ENCODE peak calls at places on chromosomes 7 and 10, in four cellular contexts. One of them, this sample, is unnamed.

GRCh38 chr10:132990684-132991545 is 48.5 kb upstream of the CFAP46 start:
- DNase-seq in fibroblast of mammary gland: no peak
- DNase-seq in coronary artery: no peak
- DNase-seq in CD8-positive, alpha-beta T cell: no peak
- DNase-seq in this sample: no peak

GRCh38 chr10:3524086-3524960 is 260.7 kb downstream of the KLF6 start:
- DNase-seq in fibroblast of mammary gland: peak
- DNase-seq in coronary artery: no peak
- DNase-seq in CD8-positive, alpha-beta T cell: no peak
- DNase-seq in this sample: no peak

GRCh38 chr10:567869-568268 is 121.6 kb downstream of the DIP2C start:
- DNase-seq in fibroblast of mammary gland: no peak
- DNase-seq in coronary artery: no peak
- DNase-seq in CD8-positive, alpha-beta T cell: no peak
- DNase-seq in this sample: no peak

GRCh38 chr10:45421231-45422097 is 47.4 kb downstream of the ALOX5 start:
- DNase-seq in fibroblast of mammary gland: no peak
- DNase-seq in coronary artery: peak
- DNase-seq in CD8-positive, alpha-beta T cell: peak
- DNase-seq in this sample: no peak

GRCh38 chr10:132938472-132939329 is 3.7 kb downstream of the CFAP46 start:
- DNase-seq in fibroblast of mammary gland: no peak
- DNase-seq in coronary artery: no peak
- DNase-seq in CD8-positive, alpha-beta T cell: no peak
- DNase-seq in this sample: no peak

GRCh38 chr7:44541-44896 is 147.9 kb upstream of the FAM20C start:
- DNase-seq in fibroblast of mammary gland: no peak
- DNase-seq in coronary artery: no peak
- DNase-seq in CD8-positive, alpha-beta T cell: no peak
- DNase-seq in this sample: no peak

GRCh38 chr10:734481-734880 is 45.0 kb upstream of the DIP2C start:
- DNase-seq in fibroblast of mammary gland: peak
- DNase-seq in coronary artery: no peak
- DNase-seq in CD8-positive, alpha-beta T cell: no peak
- DNase-seq in this sample: no peak

GRCh38 chr7:95246935-95247370 is 77.4 kb downstream of the PON1 start:
- DNase-seq in fibroblast of mammary gland: peak
- DNase-seq in coronary artery: no peak
- DNase-seq in CD8-positive, alpha-beta T cell: peak
- DNase-seq in this sample: peak

GRCh38 chr7:150788474-150789269 is 11.5 kb downstream of the TMEM176B start:
- DNase-seq in fibroblast of mammary gland: peak
- DNase-seq in coronary artery: no peak
- DNase-seq in CD8-positive, alpha-beta T cell: no peak
- DNase-seq in this sample: no peak

GRCh38 chr7:65892169-65892568 is 19.3 kb downstream of the VKORC1L1 start:
- DNase-seq in fibroblast of mammary gland: no peak
- DNase-seq in coronary artery: no peak
- DNase-seq in CD8-positive, alpha-beta T cell: no peak
- DNase-seq in this sample: no peak

GRCh38 chr7:130277763-130278643 is 11.3 kb downstream of the CPA2 start:
- DNase-seq in fibroblast of mammary gland: peak
- DNase-seq in coronary artery: no peak
- DNase-seq in CD8-positive, alpha-beta T cell: no peak
- DNase-seq in this sample: peak

GRCh38 chr10:59027975-59028640 is 148.3 kb upstream of the PHYHIPL start:
- DNase-seq in fibroblast of mammary gland: peak
- DNase-seq in coronary artery: no peak
- DNase-seq in CD8-positive, alpha-beta T cell: no peak
- DNase-seq in this sample: peak

GRCh38 chr7:11706666-11707605 is 125.1 kb downstream of the THSD7A start:
- DNase-seq in fibroblast of mammary gland: peak
- DNase-seq in coronary artery: no peak
- DNase-seq in CD8-positive, alpha-beta T cell: no peak
- DNase-seq in this sample: no peak

GRCh38 chr10:132452216-132452650 is 55.2 kb downstream of the PWWP2B start:
- DNase-seq in fibroblast of mammary gland: no peak
- DNase-seq in coronary artery: no peak
- DNase-seq in CD8-positive, alpha-beta T cell: no peak
- DNase-seq in this sample: no peak

GRCh38 chr7:144791488-144791887 is 44.4 kb downstream of the TPK1 start:
- DNase-seq in fibroblast of mammary gland: no peak
- DNase-seq in coronary artery: no peak
- DNase-seq in CD8-positive, alpha-beta T cell: no peak
- DNase-seq in this sample: no peak

GRCh38 chr7:97104719-97105129 is 12.8 kb upstream of the SDHAF3 start:
- DNase-seq in fibroblast of mammary gland: peak
- DNase-seq in coronary artery: peak
- DNase-seq in CD8-positive, alpha-beta T cell: peak
- DNase-seq in this sample: peak

GRCh38 chr7:91352091-91352490 is 87.9 kb downstream of the FZD1 start:
- DNase-seq in fibroblast of mammary gland: no peak
- DNase-seq in coronary artery: no peak
- DNase-seq in CD8-positive, alpha-beta T cell: no peak
- DNase-seq in this sample: no peak

GRCh38 chr10:111087331-111087756 is 10.5 kb downstream of the ADRA2A start:
- DNase-seq in fibroblast of mammary gland: no peak
- DNase-seq in coronary artery: peak
- DNase-seq in CD8-positive, alpha-beta T cell: no peak
- DNase-seq in this sample: no peak

GRCh38 chr7:127819975-127820778 is 168.2 kb downstream of the SND1 start:
- DNase-seq in fibroblast of mammary gland: peak
- DNase-seq in coronary artery: no peak
- DNase-seq in CD8-positive, alpha-beta T cell: no peak
- DNase-seq in this sample: peak

GRCh38 chr7:36116347-36117200 is 36.5 kb upstream of the EEPD1 start:
- DNase-seq in fibroblast of mammary gland: peak
- DNase-seq in coronary artery: no peak
- DNase-seq in CD8-positive, alpha-beta T cell: no peak
- DNase-seq in this sample: peak

GRCh38 chr7:57400531-57401155 is 49.3 kb upstream of the ZNF716 start:
- DNase-seq in fibroblast of mammary gland: no peak
- DNase-seq in coronary artery: no peak
- DNase-seq in CD8-positive, alpha-beta T cell: no peak
- DNase-seq in this sample: no peak

GRCh38 chr10:69483988-69484387 is 32.7 kb downstream of the TSPAN15 start:
- DNase-seq in fibroblast of mammary gland: peak
- DNase-seq in coronary artery: no peak
- DNase-seq in CD8-positive, alpha-beta T cell: no peak
- DNase-seq in this sample: peak

GRCh38 chr7:47350425-47350824 is 231.5 kb downstream of the TNS3 start:
- DNase-seq in fibroblast of mammary gland: no peak
- DNase-seq in coronary artery: no peak
- DNase-seq in CD8-positive, alpha-beta T cell: no peak
- DNase-seq in this sample: no peak

GRCh38 chr7:111858331-111858730 is 296.0 kb upstream of the IMMP2L start:
- DNase-seq in fibroblast of mammary gland: no peak
- DNase-seq in coronary artery: no peak
- DNase-seq in CD8-positive, alpha-beta T cell: no peak
- DNase-seq in this sample: no peak

GRCh38 chr7:111852081-111852480 is 289.8 kb upstream of the IMMP2L start:
- DNase-seq in fibroblast of mammary gland: no peak
- DNase-seq in coronary artery: no peak
- DNase-seq in CD8-positive, alpha-beta T cell: no peak
- DNase-seq in this sample: no peak

GRCh38 chr7:111855842-111856227 is 293.5 kb upstream of the IMMP2L start:
- DNase-seq in fibroblast of mammary gland: peak
- DNase-seq in coronary artery: no peak
- DNase-seq in CD8-positive, alpha-beta T cell: no peak
- DNase-seq in this sample: peak

GRCh38 chr7:111853231-111853990 is 291.1 kb upstream of the IMMP2L start:
- DNase-seq in fibroblast of mammary gland: peak
- DNase-seq in coronary artery: no peak
- DNase-seq in CD8-positive, alpha-beta T cell: no peak
- DNase-seq in this sample: peak

GRCh38 chr7:111855161-111855841 is 293.0 kb upstream of the IMMP2L start:
- DNase-seq in fibroblast of mammary gland: peak
- DNase-seq in coronary artery: no peak
- DNase-seq in CD8-positive, alpha-beta T cell: no peak
- DNase-seq in this sample: peak
- TF ChIP-seq CTCF in fibroblast of mammary gland: peak
- TF ChIP-seq CTCF in coronary artery: peak
- TF ChIP-seq CTCF in CD8-positive, alpha-beta T cell: no peak
- TF ChIP-seq CTCF in this sample: peak

GRCh38 chr7:122143376-122143750 is 686 bp downstream of the AASS start:
- DNase-seq in fibroblast of mammary gland: peak
- DNase-seq in coronary artery: peak
- DNase-seq in CD8-positive, alpha-beta T cell: no peak
- DNase-seq in this sample: peak
- H3K4me3 ChIP-seq in fibroblast of mammary gland: peak
- H3K4me3 ChIP-seq in coronary artery: peak
- H3K4me3 ChIP-seq in CD8-positive, alpha-beta T cell: peak
- H3K4me3 ChIP-seq in this sample: peak

GRCh38 chr7:85023066-85023687 is 163.7 kb downstream of the SEMA3D start:
- DNase-seq in fibroblast of mammary gland: peak
- DNase-seq in coronary artery: no peak
- DNase-seq in CD8-positive, alpha-beta T cell: no peak
- DNase-seq in this sample: peak

GRCh38 chr7:85019778-85020177 is 167.1 kb downstream of the SEMA3D start:
- DNase-seq in fibroblast of mammary gland: no peak
- DNase-seq in coronary artery: no peak
- DNase-seq in CD8-positive, alpha-beta T cell: no peak
- DNase-seq in this sample: no peak

GRCh38 chr7:85022064-85022697 is 164.7 kb downstream of the SEMA3D start:
- DNase-seq in fibroblast of mammary gland: no peak
- DNase-seq in coronary artery: no peak
- DNase-seq in CD8-positive, alpha-beta T cell: no peak
- DNase-seq in this sample: no peak

GRCh38 chr7:85019176-85019575 is 167.7 kb downstream of the SEMA3D start:
- DNase-seq in fibroblast of mammary gland: no peak
- DNase-seq in coronary artery: no peak
- DNase-seq in CD8-positive, alpha-beta T cell: no peak
- DNase-seq in this sample: no peak

DNA sequence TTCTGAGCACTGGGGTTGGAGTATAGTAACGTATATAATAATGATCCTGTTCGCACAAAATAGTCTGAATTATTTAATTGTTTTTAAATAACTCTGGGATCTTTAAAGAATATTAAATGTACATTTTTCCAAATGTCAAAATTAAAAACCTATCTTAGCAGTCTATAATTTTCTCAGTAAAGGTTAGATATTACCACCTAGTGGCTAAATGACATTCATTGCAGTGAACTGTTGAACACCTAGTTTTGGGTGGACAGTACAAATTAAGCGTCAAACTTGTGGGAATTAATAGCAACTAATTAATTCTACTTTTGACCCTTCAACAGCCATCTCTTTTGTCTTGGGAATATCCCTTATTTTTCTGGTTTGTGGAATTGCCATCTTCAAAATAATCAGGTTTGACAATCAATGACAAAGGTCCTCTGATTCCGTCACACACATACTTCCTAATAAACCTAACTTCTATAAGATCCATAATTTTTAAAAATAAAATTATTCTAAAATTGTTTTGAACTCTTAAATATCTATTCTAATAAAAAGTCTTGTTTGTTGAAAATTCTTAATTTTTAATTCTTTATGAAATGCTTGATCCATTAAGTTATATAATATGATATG is 165.7 kb downstream of the SEMA3D start:
- DNase-seq in fibroblast of mammary gland: peak
- DNase-seq in coronary artery: no peak
- DNase-seq in CD8-positive, alpha-beta T cell: no peak
- DNase-seq in this sample: peak
- TF ChIP-seq CTCF in fibroblast of mammary gland: peak
- TF ChIP-seq CTCF in coronary artery: no peak
- TF ChIP-seq CTCF in CD8-positive, alpha-beta T cell: no peak
- TF ChIP-seq CTCF in this sample: peak

GRCh38 chr10:94094540-94094939 is 100.8 kb downstream of the PLCE1 start:
- DNase-seq in fibroblast of mammary gland: no peak
- DNase-seq in coronary artery: no peak
- DNase-seq in CD8-positive, alpha-beta T cell: no peak
- DNase-seq in this sample: no peak
- H3K4me3 ChIP-seq in fibroblast of mammary gland: no peak
- H3K4me3 ChIP-seq in coronary artery: peak
- H3K4me3 ChIP-seq in CD8-positive, alpha-beta T cell: no peak
- H3K4me3 ChIP-seq in this sample: no peak

GRCh38 chr7:107045980-107046379 is 1.5 kb downstream of the PRKAR2B start:
- DNase-seq in fibroblast of mammary gland: no peak
- DNase-seq in coronary artery: no peak
- DNase-seq in CD8-positive, alpha-beta T cell: no peak
- DNase-seq in this sample: no peak

GRCh38 chr7:107045195-107045960 is 873 bp downstream of the PRKAR2B start:
- DNase-seq in fibroblast of mammary gland: no peak
- DNase-seq in coronary artery: no peak
- DNase-seq in CD8-positive, alpha-beta T cell: no peak
- DNase-seq in this sample: no peak

GRCh38 chr7:107046511-107047259 is 2.2 kb downstream of the PRKAR2B start:
- DNase-seq in fibroblast of mammary gland: no peak
- DNase-seq in coronary artery: no peak
- DNase-seq in CD8-positive, alpha-beta T cell: no peak
- DNase-seq in this sample: no peak

GRCh38 chr7:107043916-107044346 is 574 bp upstream of the PRKAR2B start:
- DNase-seq in fibroblast of mammary gland: no peak
- DNase-seq in coronary artery: no peak
- DNase-seq in CD8-positive, alpha-beta T cell: no peak
- DNase-seq in this sample: no peak

DNA sequence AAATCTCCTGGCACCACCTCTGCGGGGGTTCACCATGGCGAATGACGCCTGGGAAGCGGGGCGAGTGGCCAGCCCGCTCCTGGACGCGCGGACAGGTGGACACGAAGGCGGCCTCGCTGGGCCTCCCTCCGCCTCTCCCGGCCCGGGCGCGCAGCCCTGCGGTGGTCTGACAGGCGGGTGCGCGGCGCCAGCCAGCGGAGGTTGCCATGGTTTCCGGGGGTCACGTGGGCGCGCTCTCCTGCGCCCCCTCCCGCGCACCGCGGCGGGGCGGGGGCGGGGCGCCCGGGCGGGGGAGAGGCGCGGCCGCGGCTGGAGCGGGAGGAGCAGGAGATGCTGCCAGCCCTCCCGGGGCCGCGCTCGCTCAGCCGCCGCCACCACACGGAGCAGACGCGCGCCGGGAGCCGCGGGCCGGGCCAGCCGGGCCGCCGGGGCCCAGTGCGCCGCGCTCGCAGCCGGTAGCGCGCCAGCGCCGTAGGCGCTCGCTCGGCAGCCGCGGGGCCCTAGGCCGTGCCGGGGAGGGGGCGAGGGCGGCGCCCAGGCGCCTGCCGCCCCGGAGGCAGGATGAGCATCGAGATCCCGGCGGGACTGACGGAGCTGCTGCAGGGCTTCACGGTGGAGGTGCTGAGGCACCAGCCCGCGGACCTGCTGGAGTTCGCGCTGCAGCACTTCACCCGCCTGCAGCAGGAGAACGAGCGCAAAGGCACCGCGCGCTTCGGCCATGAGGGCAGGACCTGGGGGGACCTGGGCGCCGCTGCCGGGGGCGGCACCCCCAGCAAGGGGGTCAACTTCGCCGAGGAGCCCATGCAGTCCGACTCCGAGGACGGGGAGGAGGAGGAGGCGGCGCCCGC is at the start of gene PRKAR2B:
- DNase-seq in fibroblast of mammary gland: peak
- DNase-seq in coronary artery: peak
- DNase-seq in CD8-positive, alpha-beta T cell: peak
- DNase-seq in this sample: peak
- TF ChIP-seq CTCF in fibroblast of mammary gland: no peak
- TF ChIP-seq CTCF in coronary artery: no peak
- TF ChIP-seq CTCF in CD8-positive, alpha-beta T cell: no peak
- TF ChIP-seq CTCF in this sample: no peak

This sample was measured in cardiac fibroblast.